ENCODE peak calls at places on chromosomes 13 and 19, in eight cellular contexts. P is RWPE1; E is stimulated activated CD4-positive, alpha-beta T cell treated with anti-CD3 and anti-CD28 coated beads, Interleukin-15, amount 100 ng/mL, for 1 hour; D is activated T-cell treated with anti-CD3 and anti-CD28 coated beads, Interleukin-2, amount 50 U/mL, for 4 hours; T is CD8-positive, alpha-beta T cell; J is dorsolateral prefrontal cortex; S is central memory CD4-positive, alpha-beta T cell; Q is BE2C. Y is an unnamed sample.

GRCh38 chr13:36814465-36814864 is 4.6 kb upstream of the RFXAP start:
- DNase-seq in P (no peak), E (no peak), D (no peak), T (no peak), J (no peak), S (no peak), Q (no peak), Y (no peak)

GRCh38 chr13:100439247-100439955 is 149.2 kb downstream of the GGACT start:
- DNase-seq in P (no peak), E (no peak), D (no peak), T (no peak), J (no peak), S (no peak), Q (no peak), Y (no peak)

GRCh38 chr13:52127783-52128702 is 830 bp downstream of the NEK5 start:
- DNase-seq in P (peak), E (peak), D (peak), T (peak), J (peak), S (peak), Q (peak), Y (peak)

GRCh38 chr19:23440207-23440606 is 44.9 kb upstream of the ZNF91 start:
- DNase-seq in P (no peak), E (no peak), D (no peak), T (no peak), J (no peak), S (no peak), Q (peak), Y (peak)

GRCh38 chr19:16594131-16594586 is 21.9 kb upstream of the SLC35E1 start:
- DNase-seq in P (no peak), E (no peak), D (peak), T (peak), J (no peak), S (peak), Q (no peak), Y (no peak)

GRCh38 chr13:80084086-80084676 is 256.7 kb downstream of the SPRY2 start:
- DNase-seq in P (peak), E (no peak), D (no peak), T (no peak), J (peak), S (no peak), Q (no peak), Y (peak)

GRCh38 chr13:27194895-27195764 is 23.5 kb upstream of the USP12 start:
- DNase-seq in P (peak), E (no peak), D (no peak), T (no peak), J (no peak), S (no peak), Q (no peak), Y (peak)

GRCh38 chr19:10858204-10858828 is 10.1 kb downstream of the C19orf38 start:
- DNase-seq in P (no peak), E (no peak), D (no peak), T (no peak), J (no peak), S (no peak), Q (peak), Y (no peak)